ENCODE peak calls at places on chromosomes 5 and 9, in eight cellular contexts. P, R, V, J, S, N, T and W are unnamed samples.

GRCh38 chr5:14167211-14167845 is 24.2 kb downstream of the TRIO start:
- DNase-seq in P (no peak), R (no peak), V (no peak), J (no peak), S (no peak), N (no peak), T (no peak), W (no peak)

GRCh38 chr5:41983284-41983683 is 58.2 kb downstream of the FBXO4 start:
- DNase-seq in P (no peak), R (no peak), V (no peak), J (no peak), S (no peak), N (no peak), T (no peak), W (no peak)

GRCh38 chr5:111347021-111347420 is 122.8 kb downstream of the CAMK4 start:
- DNase-seq in P (no peak), R (no peak), V (no peak), J (no peak), S (no peak), N (no peak), T (no peak), W (no peak)

GRCh38 chr5:112594060-112594850 is 143.4 kb upstream of the APC start:
- DNase-seq in P (peak), R (no peak), V (no peak), J (no peak), S (no peak), N (no peak), T (no peak), W (no peak)

GRCh38 chr9:135216236-135216635 is 128.8 kb downstream of the OLFM1 start:
- DNase-seq in P (no peak), R (no peak), V (no peak), J (no peak), S (no peak), N (no peak), T (no peak), W (no peak)

GRCh38 chr5:89470658-89471057 is 587.7 kb upstream of the MEF2C start:
- DNase-seq in P (no peak), R (no peak), V (no peak), J (no peak), S (no peak), N (no peak), T (no peak), W (no peak)

GRCh38 chr5:78287833-78288232 is 6.7 kb downstream of the AP3B1 start:
- DNase-seq in P (no peak), R (no peak), V (no peak), J (peak), S (no peak), N (no peak), T (no peak), W (peak)

GRCh38 chr5:42908086-42908485 is 96.4 kb upstream of the SELENOP start:
- DNase-seq in P (no peak), R (no peak), V (no peak), J (no peak), S (no peak), N (no peak), T (no peak), W (no peak)

GRCh38 chr5:175521313-175521833 is 43.0 kb downstream of the SFXN1 start:
- DNase-seq in P (no peak), R (no peak), V (no peak), J (no peak), S (no peak), N (no peak), T (no peak), W (no peak)

GRCh38 chr9:114988962-114989599 is 58.7 kb upstream of the TNFSF8 start:
- DNase-seq in P (no peak), R (no peak), V (no peak), J (no peak), S (no peak), N (no peak), T (no peak), W (no peak)

GRCh38 chr5:102583663-102584062 is 84.9 kb upstream of the SLCO6A1 start:
- DNase-seq in P (peak), R (no peak), V (no peak), J (no peak), S (no peak), N (no peak), T (no peak), W (no peak)

GRCh38 chr9:112041536-112042243 is 133.4 kb downstream of the SUSD1 start:
- DNase-seq in P (no peak), R (no peak), V (no peak), J (peak), S (no peak), N (no peak), T (peak), W (peak)

GRCh38 chr9:90288275-90288639 is 354.4 kb downstream of the DIRAS2 start:
- DNase-seq in P (no peak), R (no peak), V (no peak), J (no peak), S (no peak), N (no peak), T (no peak), W (no peak)

GRCh38 chr5:1281038-1281882 is 13.6 kb downstream of the TERT start:
- DNase-seq in P (no peak), R (no peak), V (no peak), J (no peak), S (peak), N (no peak), T (no peak), W (no peak)

GRCh38 chr5:34957857-34958690 is 28.7 kb downstream of the DNAJC21 start:
- DNase-seq in P (peak), R (peak), V (no peak), J (peak), S (no peak), N (no peak), T (no peak), W (no peak)

GRCh38 chr5:116847960-116848359 is 273.3 kb upstream of the SEMA6A start:
- DNase-seq in P (no peak), R (no peak), V (no peak), J (no peak), S (peak), N (no peak), T (no peak), W (no peak)

GRCh38 chr5:172078027-172078426 is 71.6 kb upstream of the FBXW11 start:
- DNase-seq in P (no peak), R (peak), V (no peak), J (no peak), S (peak), N (no peak), T (no peak), W (no peak)

GRCh38 chr5:32044904-32045303 is 129.2 kb downstream of the GOLPH3 start:
- DNase-seq in P (no peak), R (no peak), V (no peak), J (peak), S (no peak), N (no peak), T (no peak), W (peak)

GRCh38 chr5:18985397-18985796 is 1002.6 kb downstream of the CDH18 start:
- DNase-seq in P (no peak), R (peak), V (no peak), J (no peak), S (no peak), N (no peak), T (no peak), W (no peak)

GRCh38 chr5:137126829-137127228 is 372.3 kb downstream of the SPOCK1 start:
- DNase-seq in P (no peak), R (no peak), V (no peak), J (no peak), S (no peak), N (no peak), T (no peak), W (no peak)

GRCh38 chr9:86637515-86637914 is 283.3 kb upstream of the TUT7 start:
- DNase-seq in P (peak), R (peak), V (peak), J (peak), S (no peak), N (peak), T (peak), W (no peak)

GRCh38 chr9:132163457-132163875 is 1.6 kb downstream of the NTNG2 start:
- DNase-seq in P (no peak), R (no peak), V (no peak), J (no peak), S (no peak), N (no peak), T (no peak), W (no peak)

DNA sequence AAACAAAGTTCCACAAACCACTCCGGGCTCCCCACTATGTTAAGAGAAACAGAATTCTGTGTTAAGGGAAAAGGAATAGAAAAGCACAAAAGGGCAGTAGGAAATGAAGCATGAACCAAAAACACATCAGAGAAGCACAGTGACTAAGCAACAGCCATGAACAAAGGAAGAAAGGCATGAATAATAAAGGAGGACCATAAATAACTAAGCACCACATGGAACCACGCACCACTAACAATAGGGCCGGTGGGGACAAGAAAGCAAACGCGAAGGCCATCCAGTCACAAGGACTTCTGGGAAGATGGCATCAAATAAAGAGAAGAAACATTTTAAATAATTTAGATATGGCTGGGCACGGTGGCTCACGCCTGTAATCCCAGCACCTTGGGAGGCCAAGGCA is 18.0 kb downstream of the PRUNE2 start:
- DNase-seq in P (no peak), R (no peak), V (no peak), J (no peak), S (no peak), N (no peak), T (no peak), W (no peak)
- H3K4me3 ChIP-seq in P (no peak), R (no peak), V (no peak), J (no peak), S (no peak), N (no peak), T (no peak), W (peak)

GRCh38 chr5:179680780-179681411 is at the start of gene CBY3:
- DNase-seq in P (no peak), R (no peak), V (no peak), J (no peak), S (no peak), N (no peak), T (no peak), W (peak)

GRCh38 chr5:179678238-179679013 is 2.4 kb downstream of the CBY3 start:
- DNase-seq in P (peak), R (peak), V (peak), J (peak), S (peak), N (peak), T (peak), W (no peak)

GRCh38 chr5:179680014-179680779 is 637 bp downstream of the CBY3 start:
- DNase-seq in P (no peak), R (no peak), V (no peak), J (no peak), S (no peak), N (no peak), T (no peak), W (no peak)

GRCh38 chr5:179679014-179679674 is 1.7 kb downstream of the CBY3 start:
- DNase-seq in P (peak), R (peak), V (peak), J (peak), S (peak), N (peak), T (peak), W (no peak)
- TF ChIP-seq CTCF in P (peak), R (no peak), V (peak), J (peak), S (peak), N (peak), T (peak), W (peak)

GRCh38 chr5:135158315-135158697 is 124.3 kb upstream of the PITX1 start:
- DNase-seq in P (no peak), R (no peak), V (no peak), J (no peak), S (no peak), N (no peak), T (no peak), W (no peak)
- H3K4me3 ChIP-seq in P (no peak), R (no peak), V (no peak), J (no peak), S (no peak), N (no peak), T (no peak), W (no peak)

GRCh38 chr9:137294684-137295312 is 7.3 kb downstream of the NRARP start:
- DNase-seq in P (no peak), R (no peak), V (no peak), J (no peak), S (no peak), N (peak), T (no peak), W (no peak)
- TF ChIP-seq CTCF in P (no peak), R (no peak), V (peak), J (peak), S (no peak), N (no peak), T (peak), W (peak)

GRCh38 chr5:91111473-91112238 is 271.5 kb downstream of the ARRDC3 start:
- DNase-seq in P (no peak), R (no peak), V (no peak), J (no peak), S (no peak), N (no peak), T (no peak), W (no peak)

GRCh38 chr5:91114658-91115057 is 268.5 kb downstream of the ARRDC3 start:
- DNase-seq in P (no peak), R (no peak), V (no peak), J (no peak), S (no peak), N (no peak), T (no peak), W (no peak)

GRCh38 chr5:91109634-91110033 is 273.5 kb downstream of the ARRDC3 start:
- DNase-seq in P (no peak), R (no peak), V (no peak), J (peak), S (no peak), N (no peak), T (no peak), W (no peak)

GRCh38 chr5:91110709-91111108 is 272.4 kb downstream of the ARRDC3 start:
- DNase-seq in P (no peak), R (no peak), V (no peak), J (no peak), S (no peak), N (no peak), T (peak), W (no peak)
- H3K4me3 ChIP-seq in P (no peak), R (no peak), V (no peak), J (no peak), S (no peak), N (no peak), T (no peak), W (no peak)